ENCODE peak calls at places on chromosomes 11 and 22, in six cellular contexts. J is nephron progenitor cell, E is esophagus squamous epithelium, D is brain microvascular endothelial cell, Y is IMR-90, L is thoracic aorta. Z is an unnamed sample.

GRCh38 chr11:114280696-114281095 is 15.5 kb upstream of the NNMT start:
- DNase-seq in E (no peak), D (peak; percentile 72), Y (peak; percentile 85), J (peak; percentile 75), L (no peak), Z (peak; percentile 23)

GRCh38 chr22:48596111-48596860 is 1231.4 kb downstream of the BRD1 start:
- DNase-seq in Y (no peak), E (no peak), J (no peak), D (no peak), L (no peak), Z (no peak)

GRCh38 chr11:68150029-68150428 is 28.8 kb upstream of the CHKA start:
- DNase-seq in J (no peak), L (no peak), D (peak; percentile 67), E (no peak), Y (peak; percentile 57), Z (no peak)

GRCh38 chr11:10639350-10639749 is 54.2 kb downstream of the IRAG1 start:
- DNase-seq in J (no peak), E (no peak), Y (no peak), L (no peak), D (no peak), Z (no peak)

GRCh38 chr11:69131644-69132300 is 24.0 kb upstream of the SMIM38 start:
- DNase-seq in J (peak; percentile 82), D (peak; percentile 53), E (no peak), L (no peak), Y (peak; percentile 70), Z (no peak)

GRCh38 chr11:129596361-129596760 is 219.3 kb upstream of the TMEM45B start:
- DNase-seq in L (no peak), E (no peak), Y (no peak), J (no peak), D (no peak), Z (no peak)

GRCh38 chr22:38049812-38050619 is 7.2 kb upstream of the PICK1 start:
- DNase-seq in L (no peak), J (no peak), Y (no peak), D (no peak), E (no peak), Z (no peak)

GRCh38 chr22:31148953-31149627 is 8.8 kb upstream of the PLA2G3 start:
- DNase-seq in J (peak; percentile 61), D (peak; percentile 79), E (no peak), L (no peak), Y (peak; percentile 80), Z (peak; percentile 71)

GRCh38 chr11:133052537-133052936 is 479.8 kb downstream of the OPCML start:
- DNase-seq in D (no peak), J (no peak), E (no peak), L (no peak), Y (no peak), Z (no peak)

GRCh38 chr11:77381749-77382693 is 80.5 kb upstream of the GDPD4 start:
- DNase-seq in Y (peak; percentile 79), L (no peak), E (no peak), J (no peak), D (no peak), Z (no peak)

GRCh38 chr11:6647282-6647679 is 8.3 kb downstream of the DCHS1 start:
- DNase-seq in L (no peak), Y (peak; percentile 56), J (no peak), E (no peak), D (peak; percentile 29), Z (no peak)

GRCh38 chr11:134610116-134610910 is 198.3 kb upstream of the B3GAT1 start:
- DNase-seq in Y (no peak), J (no peak), E (no peak), L (no peak), D (no peak), Z (no peak)

GRCh38 chr11:128920651-128921050 is 22.0 kb downstream of the TP53AIP1 start:
- DNase-seq in J (no peak), L (no peak), E (no peak), Y (no peak), D (no peak), Z (no peak)

GRCh38 chr22:17780116-17780740 is 6.0 kb upstream of the BID start:
- DNase-seq in E (no peak), L (no peak), D (no peak), Y (no peak), J (no peak), Z (no peak)

GRCh38 chr11:31607914-31608313 is 98.3 kb downstream of the ELP4 start:
- DNase-seq in E (no peak), J (no peak), D (no peak), Y (no peak), L (no peak), Z (no peak)
- TF ChIP-seq CTCF in E (no peak), J (no peak), D (no peak), Y (no peak), L (no peak), Z (no peak)

DNA sequence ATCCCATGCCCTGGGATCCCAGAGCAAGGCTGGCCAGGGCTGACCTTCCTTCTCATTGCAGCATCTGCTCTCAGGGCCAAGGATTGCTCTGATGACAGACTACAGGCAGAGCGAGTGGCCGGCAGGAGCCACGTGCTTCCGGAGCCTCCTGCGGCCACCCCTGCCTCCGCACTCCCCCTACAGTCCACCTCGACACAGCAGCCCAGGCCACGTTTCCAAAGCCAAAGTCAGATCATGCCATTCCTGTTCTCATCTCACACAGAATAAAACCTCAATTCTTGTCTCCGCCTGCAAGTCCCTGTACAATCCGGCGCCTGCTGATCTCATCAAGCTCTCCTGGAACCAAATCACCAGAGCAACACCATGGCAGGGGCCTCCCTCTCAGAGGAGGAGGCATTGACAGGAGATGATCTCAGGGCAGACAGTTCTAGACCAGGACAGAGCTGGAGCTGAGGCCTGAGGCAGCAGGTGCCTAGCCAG is 20.9 kb upstream of the UPK3A start:
- DNase-seq in J (peak; percentile 70), E (no peak), D (peak; percentile 61), Y (peak; percentile 84), L (no peak), Z (peak; percentile 86)
- TF ChIP-seq CTCF in J (peak; percentile 56), E (peak; percentile 72), D (peak; percentile 96), Y (peak; percentile 92), L (peak; percentile 74), Z (peak; percentile 97)

GRCh38 chr22:23271597-23271908 is 91.2 kb downstream of the BCR start:
- DNase-seq in J (no peak), E (no peak), L (no peak), Y (no peak), D (no peak), Z (no peak)

GRCh38 chr22:23268877-23269276 is 88.6 kb downstream of the BCR start:
- DNase-seq in E (no peak), J (no peak), D (no peak), L (no peak), Y (no peak), Z (peak; percentile 69)

GRCh38 chr22:23270798-23271596 is 90.7 kb downstream of the BCR start:
- DNase-seq in L (no peak), D (no peak), Y (no peak), J (no peak), E (no peak), Z (no peak)

GRCh38 chr22:23269441-23270211 is 89.3 kb downstream of the BCR start:
- DNase-seq in E (no peak), L (no peak), Y (no peak), J (peak; percentile 21), D (no peak), Z (peak; percentile 57)

GRCh38 chr22:23270212-23270733 is 90.0 kb downstream of the BCR start:
- DNase-seq in D (no peak), E (no peak), Y (peak; percentile 7), L (no peak), J (no peak), Z (no peak)
- TF ChIP-seq CTCF in D (peak; percentile 48), E (no peak), Y (peak; percentile 40), L (no peak), J (peak; percentile 11), Z (no peak)

GRCh38 chr11:120547871-120548681 is 36.5 kb downstream of the GRIK4 start:
- DNase-seq in Y (peak; percentile 98), E (no peak), J (no peak), L (peak; percentile 76), D (peak; percentile 92), Z (no peak)

GRCh38 chr11:120547301-120547700 is 35.8 kb downstream of the GRIK4 start:
- DNase-seq in D (no peak), E (no peak), J (no peak), L (no peak), Y (peak; percentile 39), Z (no peak)

GRCh38 chr11:120546312-120547205 is 35.0 kb downstream of the GRIK4 start:
- DNase-seq in J (peak; percentile 54), Y (peak; percentile 98), L (peak; percentile 47), D (peak; percentile 94), E (no peak), Z (no peak)

GRCh38 chr11:120543816-120544215 is 32.3 kb downstream of the GRIK4 start:
- DNase-seq in E (no peak), Y (no peak), L (no peak), D (no peak), J (no peak), Z (no peak)

GRCh38 chr11:120545813-120546212 is 34.3 kb downstream of the GRIK4 start:
- DNase-seq in Y (no peak), J (no peak), L (no peak), E (no peak), D (no peak), Z (no peak)
- TF ChIP-seq CTCF in Y (no peak), J (no peak), L (no peak), E (no peak), D (no peak), Z (no peak)

GRCh38 chr22:23893446-23893956 is 682 bp upstream of the MIF start:
- DNase-seq in E (no peak), Y (no peak), J (no peak), D (no peak), L (no peak), Z (peak; percentile 46)

GRCh38 chr22:23896166-23896522 is 2.0 kb downstream of the MIF start:
- DNase-seq in Y (no peak), L (no peak), D (no peak), E (no peak), J (no peak), Z (no peak)

GRCh38 chr22:23895599-23896144 is 1.5 kb downstream of the MIF start:
- DNase-seq in E (no peak), Y (no peak), J (no peak), D (no peak), L (no peak), Z (no peak)

GRCh38 chr22:23893957-23894709 is at the start of gene MIF:
- DNase-seq in E (peak; percentile 71), L (peak; percentile 66), J (peak; percentile 99), Y (peak; percentile 91), D (peak; percentile 92), Z (peak; percentile 99)

DNA sequence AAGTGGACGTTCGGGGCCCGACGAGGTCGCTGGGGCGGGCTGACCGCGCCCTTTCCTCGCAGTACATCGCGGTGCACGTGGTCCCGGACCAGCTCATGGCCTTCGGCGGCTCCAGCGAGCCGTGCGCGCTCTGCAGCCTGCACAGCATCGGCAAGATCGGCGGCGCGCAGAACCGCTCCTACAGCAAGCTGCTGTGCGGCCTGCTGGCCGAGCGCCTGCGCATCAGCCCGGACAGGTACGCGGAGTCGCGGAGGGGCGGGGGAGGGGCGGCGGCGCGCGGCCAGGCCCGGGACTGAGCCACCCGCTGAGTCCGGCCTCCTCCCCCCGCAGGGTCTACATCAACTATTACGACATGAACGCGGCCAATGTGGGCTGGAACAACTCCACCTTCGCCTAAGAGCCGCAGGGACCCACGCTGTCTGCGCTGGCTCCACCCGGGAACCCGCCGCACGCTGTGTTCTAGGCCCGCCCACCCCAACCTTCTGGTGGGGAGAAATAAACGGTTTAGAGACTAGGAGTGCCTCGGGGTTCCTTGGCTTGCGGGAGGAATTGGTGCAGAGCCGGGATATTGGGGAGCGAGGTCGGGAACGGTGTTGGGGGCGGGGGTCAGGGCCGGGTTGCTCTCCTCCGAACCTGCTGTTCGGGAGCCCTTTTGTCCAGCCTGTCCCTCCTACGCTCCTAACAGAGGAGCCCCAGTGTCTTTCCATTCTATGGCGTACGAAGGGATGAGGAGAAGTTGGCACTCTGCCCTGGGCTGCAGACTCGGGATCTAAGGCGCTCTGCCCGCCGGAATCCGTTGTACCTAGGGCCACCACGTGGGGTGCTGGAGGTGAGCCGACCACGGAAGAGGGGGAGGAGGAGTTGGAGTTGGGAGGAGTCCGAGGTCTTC is 771 bp downstream of the MIF start:
- DNase-seq in E (peak; percentile 14), Y (peak; percentile 63), D (peak; percentile 58), J (peak; percentile 65), L (peak; percentile 31), Z (peak; percentile 84)
- TF ChIP-seq CTCF in E (no peak), Y (peak; percentile 32), D (peak; percentile 61), J (peak; percentile 36), L (no peak), Z (peak; percentile 23)

Z was measured in GM20000.